ENCODE peak calls at places on chromosomes 16 and 17, in seven cellular contexts. T is PC-3, I is H9, B is fibroblast of lung, L is HepG2, Q is mesendoderm, G is trophoblast cell. O is an unnamed sample.
A peak's percentile ranks its signal among the peaks of the same experiment; 100 is the strongest.

GRCh38 chr16:72921106-72921505 is 126.8 kb downstream of the ZFHX3 start:
- DNase-seq in T (no peak), I (no peak), B (no peak), L (no peak), Q (no peak), G (no peak), O (no peak)

GRCh38 chr17:48912476-48912875 is 4.3 kb downstream of the UBE2Z start:
- DNase-seq in T (no peak), I (no peak), B (no peak), L (no peak), Q (no peak), G (no peak), O (no peak)

GRCh38 chr17:70896843-70897242 is 727.5 kb downstream of the KCNJ2 start:
- DNase-seq in T (peak; percentile 13), I (no peak), B (no peak), L (no peak), Q (no peak), G (no peak), O (no peak)

GRCh38 chr17:82424863-82425159 is 6.4 kb upstream of the OGFOD3 start:
- DNase-seq in T (no peak), I (no peak), B (no peak), L (no peak), Q (no peak), G (no peak), O (no peak)

GRCh38 chr16:9909072-9909471 is 273.2 kb downstream of the GRIN2A start:
- DNase-seq in T (no peak), I (no peak), B (peak; percentile 19), L (no peak), Q (no peak), G (no peak), O (no peak)

GRCh38 chr16:29025735-29026134 is 40.9 kb downstream of the LAT start:
- DNase-seq in T (no peak), I (no peak), B (no peak), L (no peak), Q (no peak), G (no peak), O (no peak)

GRCh38 chr17:72297326-72298115 is 176.7 kb downstream of the SOX9 start:
- DNase-seq in T (peak; percentile 86), I (no peak), B (peak; percentile 65), L (no peak), Q (peak; percentile 29), G (no peak), O (no peak)

GRCh38 chr17:36494674-36495073 is 8.2 kb downstream of the ZNHIT3 start:
- DNase-seq in T (no peak), I (no peak), B (no peak), L (no peak), Q (no peak), G (peak; percentile 11), O (no peak)

GRCh38 chr16:89697161-89697615 is 4.3 kb downstream of the SPATA2L start:
- DNase-seq in T (no peak), I (no peak), B (no peak), L (no peak), Q (no peak), G (no peak), O (no peak)

GRCh38 chr17:79156463-79157095 is 82.0 kb downstream of the ENGASE start:
- DNase-seq in T (no peak), I (no peak), B (no peak), L (no peak), Q (no peak), G (no peak), O (no peak)

GRCh38 chr16:66548868-66549267 is 1.1 kb downstream of the TK2 start:
- DNase-seq in T (no peak), I (no peak), B (no peak), L (no peak), Q (no peak), G (no peak), O (no peak)

GRCh38 chr16:89744813-89745212 is 23.5 kb downstream of the ZNF276 start:
- DNase-seq in T (no peak), I (no peak), B (no peak), L (no peak), Q (no peak), G (no peak), O (no peak)

GRCh38 chr17:42519546-42520444 is 16.2 kb upstream of the NAGLU start:
- DNase-seq in T (peak; percentile 91), I (peak; percentile 77), B (peak; percentile 99), L (peak; percentile 90), Q (peak; percentile 95), G (peak; percentile 98), O (peak; percentile 62)

GRCh38 chr17:33072421-33073175 is 81.0 kb downstream of the SPACA3 start:
- DNase-seq in T (peak; percentile 58), I (no peak), B (peak; percentile 66), L (no peak), Q (no peak), G (peak; percentile 98), O (no peak)

GRCh38 chr17:74971069-74971841 is 1.3 kb downstream of the HID1 start:
- DNase-seq in T (no peak), I (no peak), B (no peak), L (no peak), Q (no peak), G (no peak), O (no peak)

GRCh38 chr17:8629371-8630226 is 926 bp downstream of the MYH10 start:
- DNase-seq in T (no peak), I (peak; percentile 63), B (peak; percentile 31), L (no peak), Q (peak; percentile 81), G (peak; percentile 52), O (peak; percentile 67)

GRCh38 chr17:21218101-21218500 is 4.1 kb upstream of the TMEM11 start:
- DNase-seq in T (no peak), I (peak; percentile 67), B (no peak), L (no peak), Q (peak; percentile 78), G (no peak), O (peak; percentile 24)

GRCh38 chr16:48035142-48035541 is 120.7 kb downstream of the ABCC12 start:
- DNase-seq in T (peak; percentile 74), I (no peak), B (no peak), L (no peak), Q (no peak), G (no peak), O (no peak)

GRCh38 chr17:44352922-44353655 is 8.0 kb downstream of the GRN start:
- DNase-seq in T (no peak), I (peak; percentile 45), B (no peak), L (no peak), Q (no peak), G (no peak), O (no peak)

GRCh38 chr17:44349553-44350070 is 4.5 kb downstream of the GRN start:
- DNase-seq in T (no peak), I (no peak), B (no peak), L (no peak), Q (no peak), G (no peak), O (no peak)

GRCh38 chr17:44351961-44352921 is 7.1 kb downstream of the GRN start:
- DNase-seq in T (no peak), I (peak; percentile 30), B (no peak), L (no peak), Q (no peak), G (no peak), O (no peak)

GRCh38 chr17:44350733-44351226 is 5.7 kb downstream of the GRN start:
- DNase-seq in T (peak; percentile 78), I (peak; percentile 90), B (peak; percentile 25), L (peak; percentile 57), Q (peak; percentile 71), G (peak; percentile 80), O (peak; percentile 80)

DNA sequence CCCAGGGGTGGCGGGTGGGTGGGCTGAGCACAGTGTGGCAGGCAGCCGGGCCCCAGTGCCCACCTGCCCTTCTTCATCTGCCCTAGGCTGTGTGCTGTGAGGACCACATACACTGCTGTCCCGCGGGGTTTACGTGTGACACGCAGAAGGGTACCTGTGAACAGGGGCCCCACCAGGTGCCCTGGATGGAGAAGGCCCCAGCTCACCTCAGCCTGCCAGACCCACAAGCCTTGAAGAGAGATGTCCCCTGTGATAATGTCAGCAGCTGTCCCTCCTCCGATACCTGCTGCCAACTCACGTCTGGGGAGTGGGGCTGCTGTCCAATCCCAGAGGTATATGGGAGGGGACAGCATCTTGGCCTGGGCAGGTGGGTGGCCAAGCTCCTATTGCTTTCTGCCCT is 6.4 kb downstream of the GRN start:
- DNase-seq in T (no peak), I (no peak), B (no peak), L (no peak), Q (no peak), G (no peak), O (no peak)
- H3K9ac ChIP-seq in T (no peak overlapping the region), I (no peak overlapping the region), B (no peak overlapping the region), L (no peak overlapping the region), Q (no peak overlapping the region), G (no peak overlapping the region), O (no peak overlapping the region)

GRCh38 chr17:7476474-7476873 is 3.0 kb downstream of the ZBTB4 start:
- DNase-seq in T (peak; percentile 77), I (no peak), B (peak; percentile 68), L (no peak), Q (peak; percentile 56), G (peak; percentile 63), O (no peak)

GRCh38 chr17:7475764-7476422 is 3.5 kb downstream of the ZBTB4 start:
- DNase-seq in T (no peak), I (no peak), B (no peak), L (no peak), Q (no peak), G (peak; percentile 31), O (no peak)

GRCh38 chr17:7477392-7478275 is 1.8 kb downstream of the ZBTB4 start:
- DNase-seq in T (peak; percentile 11), I (no peak), B (peak; percentile 85), L (peak; percentile 31), Q (no peak), G (peak; percentile 41), O (peak; percentile 71)

GRCh38 chr17:7478276-7479138 is 924 bp downstream of the ZBTB4 start:
- DNase-seq in T (peak; percentile 13), I (no peak), B (peak; percentile 27), L (no peak), Q (peak; percentile 44), G (no peak), O (peak; percentile 58)

GRCh38 chr17:7476951-7477350 is 2.5 kb downstream of the ZBTB4 start:
- DNase-seq in T (no peak), I (no peak), B (no peak), L (no peak), Q (no peak), G (no peak), O (no peak)
- H3K4me2 ChIP-seq in T (peak overlapping the region; percentile 91), I (no peak overlapping the region), B (peak overlapping the region; percentile 90), L (peak overlapping the region; percentile 85), Q (no peak overlapping the region), G (peak overlapping the region; percentile 64), O (no peak overlapping the region)

DNA sequence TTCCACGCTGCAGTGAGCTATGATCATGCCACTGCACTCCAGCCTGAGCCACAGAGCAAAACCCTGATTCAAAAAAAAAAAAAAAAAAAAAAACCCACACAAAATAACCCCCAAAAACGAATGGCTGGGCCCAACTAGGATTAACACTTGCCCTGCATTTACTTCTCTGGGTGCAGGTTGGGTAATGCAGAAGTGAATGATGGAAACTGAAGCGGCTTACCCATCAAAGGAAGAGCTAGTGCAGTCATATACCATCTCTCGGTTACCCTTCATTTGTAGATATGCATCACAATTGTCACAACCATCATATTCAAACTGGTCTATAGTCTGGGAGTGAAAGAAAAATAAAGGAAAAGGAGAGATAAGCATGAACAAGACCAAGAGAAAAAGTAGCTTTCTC is 819 bp downstream of the SUPT4H1 start:
- DNase-seq in T (no peak), I (no peak), B (no peak), L (no peak), Q (no peak), G (no peak), O (no peak)
- H3K9ac ChIP-seq in T (peak overlapping the region; percentile 94), I (peak overlapping the region; percentile 96), B (peak overlapping the region; percentile 87), L (peak overlapping the region; percentile 90), Q (peak overlapping the region; percentile 97), G (no peak overlapping the region), O (peak overlapping the region; percentile 93)

GRCh38 chr16:86512860-86513470 is 2.6 kb downstream of the FOXF1 start:
- DNase-seq in T (no peak), I (peak; percentile 51), B (no peak), L (no peak), Q (peak; percentile 55), G (no peak), O (no peak)
- H3K4me2 ChIP-seq in T (no peak overlapping the region), I (no peak overlapping the region), B (peak overlapping the region; percentile 64), L (no peak overlapping the region), Q (peak overlapping the region; percentile 15), G (no peak overlapping the region), O (no peak overlapping the region)

O was measured in neural progenitor cell.